ENCODE peak calls at places on chromosomes 2 and 18, in seven cellular contexts. One of them, this sample, is unnamed.
A peak's percentile ranks its signal among the peaks of the same experiment; 100 is the strongest.

GRCh38 chr2:195124391-195125079 is 532.5 kb upstream of the SLC39A10 start:
- DNase-seq in K562: no peak
- DNase-seq in CD4-positive, alpha-beta T cell: no peak
- DNase-seq in LoVo: no peak
- DNase-seq in progenitor cell of endocrine pancreas: no peak
- DNase-seq in stimulated activated CD4-positive, alpha-beta T cell treated with anti-CD3 and anti-CD28 coated beads, Interleukin-1b, Interleukin-23, amount 100 ng/mL, for 24 hours: no peak
- DNase-seq in lower leg skin: no peak
- DNase-seq in this sample: no peak

GRCh38 chr2:85584857-85585780 is 888 bp downstream of the VAMP5 start:
- DNase-seq in progenitor cell of endocrine pancreas: no peak
- DNase-seq in stimulated activated CD4-positive, alpha-beta T cell treated with anti-CD3 and anti-CD28 coated beads, Interleukin-1b, Interleukin-23, amount 100 ng/mL, for 24 hours: no peak
- DNase-seq in K562: peak; percentile 75
- DNase-seq in LoVo: peak; percentile 89
- DNase-seq in CD4-positive, alpha-beta T cell: no peak
- DNase-seq in lower leg skin: no peak
- DNase-seq in this sample: no peak

GRCh38 chr2:130393318-130393910 is 37.6 kb downstream of the PTPN18 start:
- DNase-seq in lower leg skin: no peak
- DNase-seq in K562: no peak
- DNase-seq in progenitor cell of endocrine pancreas: no peak
- DNase-seq in CD4-positive, alpha-beta T cell: no peak
- DNase-seq in LoVo: peak; percentile 5
- DNase-seq in stimulated activated CD4-positive, alpha-beta T cell treated with anti-CD3 and anti-CD28 coated beads, Interleukin-1b, Interleukin-23, amount 100 ng/mL, for 24 hours: no peak
- DNase-seq in this sample: no peak

GRCh38 chr2:215748446-215748845 is 264.9 kb downstream of the MREG start:
- DNase-seq in lower leg skin: peak; percentile 19
- DNase-seq in stimulated activated CD4-positive, alpha-beta T cell treated with anti-CD3 and anti-CD28 coated beads, Interleukin-1b, Interleukin-23, amount 100 ng/mL, for 24 hours: no peak
- DNase-seq in LoVo: no peak
- DNase-seq in K562: no peak
- DNase-seq in progenitor cell of endocrine pancreas: no peak
- DNase-seq in CD4-positive, alpha-beta T cell: no peak
- DNase-seq in this sample: no peak

GRCh38 chr18:22550366-22550765 is 132.7 kb upstream of the CTAGE1 start:
- DNase-seq in stimulated activated CD4-positive, alpha-beta T cell treated with anti-CD3 and anti-CD28 coated beads, Interleukin-1b, Interleukin-23, amount 100 ng/mL, for 24 hours: no peak
- DNase-seq in lower leg skin: no peak
- DNase-seq in CD4-positive, alpha-beta T cell: no peak
- DNase-seq in progenitor cell of endocrine pancreas: no peak
- DNase-seq in LoVo: no peak
- DNase-seq in K562: no peak
- DNase-seq in this sample: no peak

GRCh38 chr2:10009811-10010781 is 33.3 kb upstream of the KLF11 start:
- DNase-seq in CD4-positive, alpha-beta T cell: no peak
- DNase-seq in stimulated activated CD4-positive, alpha-beta T cell treated with anti-CD3 and anti-CD28 coated beads, Interleukin-1b, Interleukin-23, amount 100 ng/mL, for 24 hours: no peak
- DNase-seq in K562: no peak
- DNase-seq in LoVo: no peak
- DNase-seq in progenitor cell of endocrine pancreas: no peak
- DNase-seq in lower leg skin: no peak
- DNase-seq in this sample: no peak

GRCh38 chr2:27959496-27959895 is 69.0 kb downstream of the BABAM2 start:
- DNase-seq in progenitor cell of endocrine pancreas: no peak
- DNase-seq in K562: peak; percentile 18
- DNase-seq in CD4-positive, alpha-beta T cell: no peak
- DNase-seq in lower leg skin: peak; percentile 76
- DNase-seq in stimulated activated CD4-positive, alpha-beta T cell treated with anti-CD3 and anti-CD28 coated beads, Interleukin-1b, Interleukin-23, amount 100 ng/mL, for 24 hours: no peak
- DNase-seq in LoVo: no peak
- DNase-seq in this sample: no peak

GRCh38 chr2:42049411-42050349 is 1.9 kb downstream of the PKDCC start:
- DNase-seq in CD4-positive, alpha-beta T cell: no peak
- DNase-seq in K562: no peak
- DNase-seq in LoVo: no peak
- DNase-seq in lower leg skin: no peak
- DNase-seq in progenitor cell of endocrine pancreas: no peak
- DNase-seq in stimulated activated CD4-positive, alpha-beta T cell treated with anti-CD3 and anti-CD28 coated beads, Interleukin-1b, Interleukin-23, amount 100 ng/mL, for 24 hours: no peak
- DNase-seq in this sample: no peak

GRCh38 chr2:119220720-119221301 is 2.8 kb upstream of the STEAP3 start:
- DNase-seq in lower leg skin: no peak
- DNase-seq in progenitor cell of endocrine pancreas: no peak
- DNase-seq in LoVo: no peak
- DNase-seq in K562: no peak
- DNase-seq in CD4-positive, alpha-beta T cell: no peak
- DNase-seq in stimulated activated CD4-positive, alpha-beta T cell treated with anti-CD3 and anti-CD28 coated beads, Interleukin-1b, Interleukin-23, amount 100 ng/mL, for 24 hours: no peak
- DNase-seq in this sample: no peak

GRCh38 chr18:25168011-25168410 is 184.0 kb downstream of the ZNF521 start:
- DNase-seq in CD4-positive, alpha-beta T cell: no peak
- DNase-seq in K562: no peak
- DNase-seq in progenitor cell of endocrine pancreas: no peak
- DNase-seq in stimulated activated CD4-positive, alpha-beta T cell treated with anti-CD3 and anti-CD28 coated beads, Interleukin-1b, Interleukin-23, amount 100 ng/mL, for 24 hours: no peak
- DNase-seq in lower leg skin: no peak
- DNase-seq in LoVo: no peak
- DNase-seq in this sample: no peak

GRCh38 chr2:106030287-106031268 is 163.5 kb downstream of the UXS1 start:
- DNase-seq in K562: no peak
- DNase-seq in stimulated activated CD4-positive, alpha-beta T cell treated with anti-CD3 and anti-CD28 coated beads, Interleukin-1b, Interleukin-23, amount 100 ng/mL, for 24 hours: no peak
- DNase-seq in lower leg skin: peak; percentile 39
- DNase-seq in LoVo: peak; percentile 78
- DNase-seq in CD4-positive, alpha-beta T cell: no peak
- DNase-seq in progenitor cell of endocrine pancreas: no peak
- DNase-seq in this sample: no peak

GRCh38 chr2:138267902-138268254 is 233.7 kb upstream of the SPOPL start:
- DNase-seq in LoVo: no peak
- DNase-seq in lower leg skin: no peak
- DNase-seq in CD4-positive, alpha-beta T cell: no peak
- DNase-seq in stimulated activated CD4-positive, alpha-beta T cell treated with anti-CD3 and anti-CD28 coated beads, Interleukin-1b, Interleukin-23, amount 100 ng/mL, for 24 hours: no peak
- DNase-seq in K562: no peak
- DNase-seq in progenitor cell of endocrine pancreas: no peak
- DNase-seq in this sample: no peak

GRCh38 chr2:36663851-36664715 is 32.4 kb upstream of the VIT start:
- DNase-seq in CD4-positive, alpha-beta T cell: no peak
- DNase-seq in progenitor cell of endocrine pancreas: no peak
- DNase-seq in stimulated activated CD4-positive, alpha-beta T cell treated with anti-CD3 and anti-CD28 coated beads, Interleukin-1b, Interleukin-23, amount 100 ng/mL, for 24 hours: no peak
- DNase-seq in lower leg skin: no peak
- DNase-seq in K562: peak; percentile 68
- DNase-seq in LoVo: peak; percentile 71
- DNase-seq in this sample: peak; percentile 36

GRCh38 chr2:129347486-129348217 is 631.8 kb upstream of the RAB6C start:
- DNase-seq in progenitor cell of endocrine pancreas: no peak
- DNase-seq in stimulated activated CD4-positive, alpha-beta T cell treated with anti-CD3 and anti-CD28 coated beads, Interleukin-1b, Interleukin-23, amount 100 ng/mL, for 24 hours: no peak
- DNase-seq in lower leg skin: peak; percentile 21
- DNase-seq in LoVo: no peak
- DNase-seq in K562: peak; percentile 10
- DNase-seq in CD4-positive, alpha-beta T cell: no peak
- DNase-seq in this sample: no peak

GRCh38 chr18:54440292-54440691 is 82.6 kb downstream of the C18orf54 start:
- DNase-seq in progenitor cell of endocrine pancreas: no peak
- DNase-seq in LoVo: no peak
- DNase-seq in CD4-positive, alpha-beta T cell: no peak
- DNase-seq in lower leg skin: no peak
- DNase-seq in stimulated activated CD4-positive, alpha-beta T cell treated with anti-CD3 and anti-CD28 coated beads, Interleukin-1b, Interleukin-23, amount 100 ng/mL, for 24 hours: no peak
- DNase-seq in K562: peak; percentile 7
- DNase-seq in this sample: no peak

GRCh38 chr2:149383340-149383739 is 53.0 kb downstream of the LYPD6 start:
- DNase-seq in K562: no peak
- DNase-seq in CD4-positive, alpha-beta T cell: no peak
- DNase-seq in LoVo: no peak
- DNase-seq in lower leg skin: no peak
- DNase-seq in progenitor cell of endocrine pancreas: no peak
- DNase-seq in stimulated activated CD4-positive, alpha-beta T cell treated with anti-CD3 and anti-CD28 coated beads, Interleukin-1b, Interleukin-23, amount 100 ng/mL, for 24 hours: no peak
- DNase-seq in this sample: no peak

GRCh38 chr2:201628545-201628944 is 14.8 kb downstream of the TMEM237 start:
- DNase-seq in LoVo: no peak
- DNase-seq in stimulated activated CD4-positive, alpha-beta T cell treated with anti-CD3 and anti-CD28 coated beads, Interleukin-1b, Interleukin-23, amount 100 ng/mL, for 24 hours: no peak
- DNase-seq in lower leg skin: no peak
- DNase-seq in CD4-positive, alpha-beta T cell: no peak
- DNase-seq in progenitor cell of endocrine pancreas: no peak
- DNase-seq in K562: no peak
- DNase-seq in this sample: no peak

GRCh38 chr2:205333351-205333750 is 348.9 kb upstream of the NRP2 start:
- DNase-seq in LoVo: no peak
- DNase-seq in stimulated activated CD4-positive, alpha-beta T cell treated with anti-CD3 and anti-CD28 coated beads, Interleukin-1b, Interleukin-23, amount 100 ng/mL, for 24 hours: no peak
- DNase-seq in K562: no peak
- DNase-seq in progenitor cell of endocrine pancreas: no peak
- DNase-seq in CD4-positive, alpha-beta T cell: no peak
- DNase-seq in lower leg skin: no peak
- DNase-seq in this sample: no peak

GRCh38 chr2:168450171-168450570 is 5.9 kb upstream of the CERS6 start:
- DNase-seq in LoVo: no peak
- DNase-seq in progenitor cell of endocrine pancreas: no peak
- DNase-seq in CD4-positive, alpha-beta T cell: no peak
- DNase-seq in stimulated activated CD4-positive, alpha-beta T cell treated with anti-CD3 and anti-CD28 coated beads, Interleukin-1b, Interleukin-23, amount 100 ng/mL, for 24 hours: no peak
- DNase-seq in lower leg skin: no peak
- DNase-seq in K562: no peak
- DNase-seq in this sample: no peak

GRCh38 chr2:181021199-181021789 is 40.9 kb downstream of the UBE2E3 start:
- DNase-seq in K562: no peak
- DNase-seq in lower leg skin: no peak
- DNase-seq in stimulated activated CD4-positive, alpha-beta T cell treated with anti-CD3 and anti-CD28 coated beads, Interleukin-1b, Interleukin-23, amount 100 ng/mL, for 24 hours: no peak
- DNase-seq in progenitor cell of endocrine pancreas: no peak
- DNase-seq in LoVo: no peak
- DNase-seq in CD4-positive, alpha-beta T cell: no peak
- DNase-seq in this sample: no peak

GRCh38 chr2:233353769-233354499 is at the start of gene DGKD:
- DNase-seq in K562: peak; percentile 86
- DNase-seq in LoVo: peak; percentile 67
- DNase-seq in progenitor cell of endocrine pancreas: peak; percentile 69
- DNase-seq in lower leg skin: no peak
- DNase-seq in CD4-positive, alpha-beta T cell: peak; percentile 70
- DNase-seq in stimulated activated CD4-positive, alpha-beta T cell treated with anti-CD3 and anti-CD28 coated beads, Interleukin-1b, Interleukin-23, amount 100 ng/mL, for 24 hours: peak; percentile 52
- DNase-seq in this sample: peak; percentile 43

GRCh38 chr18:32139835-32140283 is 48.2 kb downstream of the RNF138 start:
- DNase-seq in K562: no peak
- DNase-seq in stimulated activated CD4-positive, alpha-beta T cell treated with anti-CD3 and anti-CD28 coated beads, Interleukin-1b, Interleukin-23, amount 100 ng/mL, for 24 hours: no peak
- DNase-seq in LoVo: no peak
- DNase-seq in CD4-positive, alpha-beta T cell: no peak
- DNase-seq in lower leg skin: no peak
- DNase-seq in progenitor cell of endocrine pancreas: no peak
- DNase-seq in this sample: no peak

GRCh38 chr2:173184031-173185004 is 108.7 kb downstream of the MAP3K20 start:
- DNase-seq in stimulated activated CD4-positive, alpha-beta T cell treated with anti-CD3 and anti-CD28 coated beads, Interleukin-1b, Interleukin-23, amount 100 ng/mL, for 24 hours: no peak
- DNase-seq in CD4-positive, alpha-beta T cell: no peak
- DNase-seq in LoVo: peak; percentile 59
- DNase-seq in K562: peak; percentile 29
- DNase-seq in progenitor cell of endocrine pancreas: no peak
- DNase-seq in lower leg skin: peak; percentile 67
- DNase-seq in this sample: no peak

GRCh38 chr2:172713365-172713875 is 22.2 kb upstream of the RAPGEF4 start:
- DNase-seq in CD4-positive, alpha-beta T cell: no peak
- DNase-seq in K562: no peak
- DNase-seq in lower leg skin: no peak
- DNase-seq in LoVo: no peak
- DNase-seq in progenitor cell of endocrine pancreas: no peak
- DNase-seq in stimulated activated CD4-positive, alpha-beta T cell treated with anti-CD3 and anti-CD28 coated beads, Interleukin-1b, Interleukin-23, amount 100 ng/mL, for 24 hours: no peak
- DNase-seq in this sample: no peak

GRCh38 chr2:172081248-172082022 is 3.9 kb upstream of the DLX1 start:
- DNase-seq in CD4-positive, alpha-beta T cell: no peak
- DNase-seq in lower leg skin: peak; percentile 11
- DNase-seq in LoVo: no peak
- DNase-seq in stimulated activated CD4-positive, alpha-beta T cell treated with anti-CD3 and anti-CD28 coated beads, Interleukin-1b, Interleukin-23, amount 100 ng/mL, for 24 hours: no peak
- DNase-seq in K562: no peak
- DNase-seq in progenitor cell of endocrine pancreas: no peak
- DNase-seq in this sample: no peak

GRCh38 chr2:29662841-29663240 is 258.5 kb downstream of the ALK start:
- DNase-seq in lower leg skin: no peak
- DNase-seq in LoVo: no peak
- DNase-seq in K562: no peak
- DNase-seq in stimulated activated CD4-positive, alpha-beta T cell treated with anti-CD3 and anti-CD28 coated beads, Interleukin-1b, Interleukin-23, amount 100 ng/mL, for 24 hours: no peak
- DNase-seq in CD4-positive, alpha-beta T cell: no peak
- DNase-seq in progenitor cell of endocrine pancreas: no peak
- DNase-seq in this sample: no peak

GRCh38 chr18:24544949-24545348 is 84.5 kb downstream of the HRH4 start:
- DNase-seq in CD4-positive, alpha-beta T cell: no peak
- DNase-seq in K562: no peak
- DNase-seq in LoVo: no peak
- DNase-seq in progenitor cell of endocrine pancreas: no peak
- DNase-seq in lower leg skin: no peak
- DNase-seq in stimulated activated CD4-positive, alpha-beta T cell treated with anti-CD3 and anti-CD28 coated beads, Interleukin-1b, Interleukin-23, amount 100 ng/mL, for 24 hours: no peak
- DNase-seq in this sample: no peak

GRCh38 chr2:240391111-240392051 is 44.1 kb upstream of the GPC1 start:
- DNase-seq in lower leg skin: no peak
- DNase-seq in progenitor cell of endocrine pancreas: no peak
- DNase-seq in stimulated activated CD4-positive, alpha-beta T cell treated with anti-CD3 and anti-CD28 coated beads, Interleukin-1b, Interleukin-23, amount 100 ng/mL, for 24 hours: no peak
- DNase-seq in CD4-positive, alpha-beta T cell: no peak
- DNase-seq in K562: no peak
- DNase-seq in LoVo: no peak
- DNase-seq in this sample: no peak

GRCh38 chr2:165513479-165513878 is 44.0 kb downstream of the CSRNP3 start:
- DNase-seq in K562: no peak
- DNase-seq in progenitor cell of endocrine pancreas: no peak
- DNase-seq in LoVo: no peak
- DNase-seq in lower leg skin: no peak
- DNase-seq in CD4-positive, alpha-beta T cell: no peak
- DNase-seq in stimulated activated CD4-positive, alpha-beta T cell treated with anti-CD3 and anti-CD28 coated beads, Interleukin-1b, Interleukin-23, amount 100 ng/mL, for 24 hours: no peak
- DNase-seq in this sample: no peak

GRCh38 chr2:58221909-58222308 is 19.2 kb downstream of the FANCL start:
- DNase-seq in LoVo: no peak
- DNase-seq in K562: no peak
- DNase-seq in CD4-positive, alpha-beta T cell: no peak
- DNase-seq in progenitor cell of endocrine pancreas: no peak
- DNase-seq in stimulated activated CD4-positive, alpha-beta T cell treated with anti-CD3 and anti-CD28 coated beads, Interleukin-1b, Interleukin-23, amount 100 ng/mL, for 24 hours: no peak
- DNase-seq in lower leg skin: no peak
- DNase-seq in this sample: no peak

GRCh38 chr2:138356178-138356577 is 145.4 kb upstream of the SPOPL start:
- DNase-seq in LoVo: no peak
- DNase-seq in K562: no peak
- DNase-seq in lower leg skin: peak; percentile 40
- DNase-seq in CD4-positive, alpha-beta T cell: no peak
- DNase-seq in progenitor cell of endocrine pancreas: no peak
- DNase-seq in stimulated activated CD4-positive, alpha-beta T cell treated with anti-CD3 and anti-CD28 coated beads, Interleukin-1b, Interleukin-23, amount 100 ng/mL, for 24 hours: no peak
- DNase-seq in this sample: no peak

GRCh38 chr2:134367915-134368911 is 114.3 kb downstream of the MGAT5 start:
- DNase-seq in stimulated activated CD4-positive, alpha-beta T cell treated with anti-CD3 and anti-CD28 coated beads, Interleukin-1b, Interleukin-23, amount 100 ng/mL, for 24 hours: no peak
- DNase-seq in K562: no peak
- DNase-seq in CD4-positive, alpha-beta T cell: no peak
- DNase-seq in LoVo: no peak
- DNase-seq in lower leg skin: no peak
- DNase-seq in progenitor cell of endocrine pancreas: no peak
- DNase-seq in this sample: no peak

GRCh38 chr18:21571763-21572162 is 28.7 kb downstream of the ESCO1 start:
- DNase-seq in progenitor cell of endocrine pancreas: no peak
- DNase-seq in K562: no peak
- DNase-seq in stimulated activated CD4-positive, alpha-beta T cell treated with anti-CD3 and anti-CD28 coated beads, Interleukin-1b, Interleukin-23, amount 100 ng/mL, for 24 hours: no peak
- DNase-seq in LoVo: no peak
- DNase-seq in CD4-positive, alpha-beta T cell: no peak
- DNase-seq in lower leg skin: no peak
- DNase-seq in this sample: no peak

GRCh38 chr2:176234216-176234615 is 35.0 kb upstream of the MTX2 start:
- DNase-seq in LoVo: no peak
- DNase-seq in progenitor cell of endocrine pancreas: no peak
- DNase-seq in stimulated activated CD4-positive, alpha-beta T cell treated with anti-CD3 and anti-CD28 coated beads, Interleukin-1b, Interleukin-23, amount 100 ng/mL, for 24 hours: no peak
- DNase-seq in lower leg skin: no peak
- DNase-seq in K562: no peak
- DNase-seq in CD4-positive, alpha-beta T cell: no peak
- DNase-seq in this sample: no peak

GRCh38 chr18:58183226-58183625 is 139.2 kb downstream of the NEDD4L start:
- DNase-seq in LoVo: no peak
- DNase-seq in K562: no peak
- DNase-seq in lower leg skin: no peak
- DNase-seq in CD4-positive, alpha-beta T cell: no peak
- DNase-seq in progenitor cell of endocrine pancreas: no peak
- DNase-seq in stimulated activated CD4-positive, alpha-beta T cell treated with anti-CD3 and anti-CD28 coated beads, Interleukin-1b, Interleukin-23, amount 100 ng/mL, for 24 hours: no peak
- DNase-seq in this sample: no peak